ENCODE peak calls at places on chromosomes 3 and 15, in four cellular contexts. D is IMR-90, U is H9, I is H1. A is an unnamed sample. For H3K4me1, the result is how much of the 10 kb centered on the place peaks cover.

GRCh38 chr3:142660904-142661303 is 62.9 kb upstream of the TRPC1 start:
- DNase-seq in D (no peak), U (no peak), I (no peak), A (no peak)

GRCh38 chr3:72274511-72275295 is 489.8 kb upstream of the PROK2 start:
- DNase-seq in I (no peak), D (peak), U (no peak), A (peak)

GRCh38 chr15:95432878-95433405 is 897.6 kb upstream of the NR2F2 start:
- DNase-seq in U (no peak), I (no peak), D (no peak), A (no peak)

GRCh38 chr3:188453431-188454384 is 299.8 kb downstream of the LPP start:
- DNase-seq in U (no peak), D (no peak), I (no peak), A (no peak)

GRCh38 chr3:184582583-184582982 is 21.0 kb downstream of the EPHB3 start:
- DNase-seq in I (no peak), U (peak), D (no peak), A (peak)

GRCh38 chr15:79004336-79004735 is 59.5 kb upstream of the CTSH start:
- DNase-seq in D (peak), I (no peak), U (peak), A (peak)

GRCh38 chr3:152190636-152191183 is 78.0 kb upstream of the MBNL1 start:
- DNase-seq in U (no peak), D (no peak), I (no peak), A (no peak)

GRCh38 chr3:138725116-138725515 is 109.6 kb downstream of the PIK3CB start:
- DNase-seq in D (no peak), U (no peak), I (no peak), A (no peak)

GRCh38 chr3:32428092-32429068 is 36.7 kb downstream of the CMTM7 start:
- DNase-seq in I (no peak), D (no peak), U (no peak), A (no peak)

GRCh38 chr3:141600331-141600730 is 113.5 kb downstream of the RASA2 start:
- DNase-seq in U (no peak), D (no peak), I (no peak), A (no peak)

GRCh38 chr3:29512620-29513019 is 231.7 kb downstream of the RBMS3 start:
- DNase-seq in D (no peak), U (no peak), I (no peak), A (no peak)

GRCh38 chr15:49163678-49164077 is 6.4 kb upstream of the GALK2 start:
- DNase-seq in D (peak), U (no peak), I (no peak), A (no peak)

GRCh38 chr15:89999676-90000174 is 1.4 kb upstream of the ZNF710 start:
- DNase-seq in I (no peak), D (peak), U (peak), A (peak)

GRCh38 chr3:130316164-130316563 is 29.3 kb upstream of the COL6A5 start:
- DNase-seq in I (no peak), D (peak), U (no peak), A (no peak)

GRCh38 chr3:186971578-186971977 is 41.3 kb downstream of the ST6GAL1 start:
- DNase-seq in I (no peak), D (no peak), U (no peak), A (no peak)

GRCh38 chr3:4409415-4409814 is 57.7 kb downstream of the SUMF1 start:
- DNase-seq in I (no peak), D (no peak), U (no peak), A (no peak)

GRCh38 chr3:183764854-183765731 is 60.3 kb downstream of the MAP6D1 start:
- DNase-seq in U (no peak), I (no peak), D (peak), A (peak)

GRCh38 chr3:72334681-72335457 is 513.4 kb downstream of the SHQ1 start:
- DNase-seq in U (peak), D (no peak), I (no peak), A (peak)

GRCh38 chr15:40867200-40867599 is 6.8 kb downstream of the RHOV start:
- DNase-seq in D (no peak), I (no peak), U (no peak), A (no peak)

DNA sequence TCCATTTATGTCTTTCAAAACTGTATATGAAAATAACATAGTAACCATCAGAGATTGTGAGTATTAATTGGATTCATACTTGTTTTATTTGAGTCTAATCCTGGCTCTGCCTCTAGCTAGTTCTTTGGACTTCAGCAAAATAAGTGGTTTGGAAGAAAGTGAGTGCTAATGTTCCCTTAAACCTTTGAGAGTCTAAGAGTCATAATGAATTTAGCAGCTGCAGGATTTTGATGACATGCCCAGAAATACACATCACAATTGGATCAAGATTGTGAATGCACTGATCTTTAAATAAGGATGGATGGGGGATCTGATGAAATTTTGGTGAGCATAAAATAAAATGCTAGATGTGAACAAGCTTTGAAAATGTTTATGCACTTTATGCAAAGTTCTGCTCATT is 79.9 kb upstream of the FAM98B start:
- DNase-seq in D (no peak), I (no peak), U (no peak), A (no peak)
- H3K4me1 ChIP-seq in D (under half), I (under half), U (under half), A (under half)

GRCh38 chr3:23439080-23439479 is 236.0 kb downstream of the UBE2E2 start:
- DNase-seq in I (no peak), U (no peak), D (no peak), A (no peak)

GRCh38 chr3:23435318-23435717 is 232.2 kb downstream of the UBE2E2 start:
- DNase-seq in U (peak), D (no peak), I (no peak), A (peak)

GRCh38 chr3:23438657-23439056 is 235.5 kb downstream of the UBE2E2 start:
- DNase-seq in U (no peak), I (no peak), D (no peak), A (no peak)

GRCh38 chr3:23431759-23432158 is 228.6 kb downstream of the UBE2E2 start:
- DNase-seq in D (peak), I (no peak), U (no peak), A (no peak)

GRCh38 chr3:23435904-23436303 is 232.8 kb downstream of the UBE2E2 start:
- DNase-seq in U (no peak), I (no peak), D (no peak), A (no peak)
- H4K5ac ChIP-seq in U (no peak), I (no peak), D (no peak), A (no peak)

DNA sequence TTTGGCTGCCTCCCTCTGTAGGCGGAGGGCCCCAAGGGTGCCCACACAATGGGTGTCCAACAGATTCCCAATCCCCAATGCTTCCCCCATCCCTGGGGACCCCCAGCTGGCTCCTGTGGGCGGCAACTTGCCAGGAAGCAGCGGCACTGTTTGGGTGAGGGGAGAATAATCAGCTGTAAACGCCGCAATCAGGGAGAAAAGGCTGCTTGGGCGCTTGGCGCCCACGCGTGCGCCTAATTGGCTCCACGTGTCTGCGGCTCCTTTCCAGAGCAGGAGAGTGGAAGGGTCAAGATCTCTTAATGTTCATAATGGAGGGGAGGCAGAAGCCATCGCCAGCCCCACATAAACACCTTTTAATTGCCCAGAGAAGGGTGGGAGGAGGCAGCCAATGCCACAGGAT is 67.9 kb upstream of the TMEM115 start:
- DNase-seq in I (no peak), D (no peak), U (no peak), A (no peak)
- H2BK15ac ChIP-seq in I (no peak), D (no peak), U (no peak), A (no peak)

GRCh38 chr15:41945701-41946100 is 26.7 kb downstream of the EHD4 start:
- DNase-seq in I (no peak), U (peak), D (no peak), A (no peak)
- H3K4me1 ChIP-seq in I (under half), U (under half), D (half or more), A (under half)

GRCh38 chr3:157469571-157470294 is 33.1 kb downstream of the PTX3 start:
- DNase-seq in I (no peak), D (no peak), U (no peak), A (no peak)

GRCh38 chr3:157472648-157473047 is 30.6 kb downstream of the VEPH1 start:
- DNase-seq in I (no peak), U (no peak), D (no peak), A (no peak)

GRCh38 chr3:157467165-157467564 is 30.5 kb downstream of the PTX3 start:
- DNase-seq in I (no peak), D (peak), U (no peak), A (no peak)

GRCh38 chr3:157475921-157476395 is 27.3 kb downstream of the VEPH1 start:
- DNase-seq in I (no peak), U (no peak), D (peak), A (no peak)

DNA sequence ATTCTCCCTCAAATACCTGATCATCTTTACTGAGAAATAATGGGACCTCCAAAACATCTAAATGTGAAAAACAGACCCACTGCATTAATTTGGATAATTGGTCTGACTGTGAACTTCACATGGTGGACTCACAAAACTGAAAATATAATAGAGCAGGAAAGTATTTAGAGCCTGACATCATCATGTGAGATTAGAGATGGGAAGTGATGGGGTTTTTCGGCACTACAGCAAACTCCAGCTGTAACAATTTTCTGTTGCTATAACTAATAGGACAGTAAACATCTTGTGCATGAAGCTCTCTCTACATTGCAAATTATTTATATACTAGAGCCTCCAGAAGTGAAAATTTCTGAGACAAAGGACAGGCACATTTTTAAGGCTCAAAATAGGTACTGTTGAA is 32.2 kb downstream of the VEPH1 start:
- DNase-seq in I (no peak), U (no peak), D (peak), A (no peak)
- H4K5ac ChIP-seq in I (no peak), U (no peak), D (no peak), A (no peak)

GRCh38 chr3:89113887-89114840 is 6.7 kb downstream of the EPHA3 start:
- DNase-seq in D (peak), U (peak), I (peak), A (peak)
- H2BK15ac ChIP-seq in D (no peak), U (no peak), I (no peak), A (no peak)

GRCh38 chr15:66763186-66764066 is 61.4 kb downstream of the SMAD6 start:
- DNase-seq in D (no peak), I (no peak), U (no peak), A (no peak)

GRCh38 chr15:66765478-66766281 is 63.6 kb downstream of the SMAD6 start:
- DNase-seq in U (no peak), D (no peak), I (no peak), A (no peak)

GRCh38 chr15:66761723-66762595 is 59.9 kb downstream of the SMAD6 start:
- DNase-seq in D (no peak), I (no peak), U (no peak), A (no peak)

GRCh38 chr15:66766282-66767228 is 64.5 kb downstream of the SMAD6 start:
- DNase-seq in U (no peak), D (peak), I (no peak), A (no peak)

DNA sequence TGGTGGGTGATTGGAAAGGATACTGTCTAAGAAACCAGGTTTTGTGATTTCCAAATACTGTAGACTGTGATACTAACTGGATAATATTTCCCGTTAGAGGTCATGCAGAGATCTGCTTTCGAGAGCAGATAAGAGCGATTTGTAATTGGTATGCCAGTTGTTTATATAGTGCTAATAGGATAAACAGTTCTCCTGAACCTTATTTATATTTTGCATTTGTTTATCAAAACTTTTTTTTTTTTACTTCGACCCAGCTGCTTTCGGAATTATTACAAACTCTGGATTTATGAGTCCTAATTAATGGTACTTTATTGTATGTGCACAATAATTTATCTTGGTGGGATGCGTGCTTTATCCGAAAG is 62.0 kb downstream of the SMAD6 start:
- DNase-seq in U (no peak), I (no peak), D (no peak), A (no peak)
- H3K4me1 ChIP-seq in U (under half), I (under half), D (half or more), A (under half)

DNA sequence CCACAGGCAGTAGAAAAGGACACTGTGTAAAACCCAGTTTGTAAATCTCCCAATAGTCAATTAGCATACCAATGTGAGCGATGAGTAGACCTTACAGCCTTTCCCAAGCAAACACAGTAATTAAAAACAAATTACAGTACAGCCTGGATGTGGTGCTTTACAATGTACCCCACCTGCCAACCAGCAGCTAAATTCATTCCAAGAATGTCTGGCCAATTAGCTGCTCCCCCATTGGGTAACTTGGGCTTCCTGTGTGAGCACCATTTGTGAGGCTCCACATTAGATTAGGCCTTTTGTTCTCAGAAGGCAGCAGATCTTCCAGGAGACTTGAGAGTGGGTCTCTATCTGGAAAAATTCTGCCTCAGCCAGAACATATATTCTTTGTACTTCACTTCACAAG is 634.9 kb downstream of the TBL1XR1 start:
- DNase-seq in U (no peak), D (no peak), I (no peak), A (peak)
- H4K5ac ChIP-seq in U (no peak), D (no peak), I (no peak), A (no peak)